ENCODE peak calls at places on chromosome 22, in six cellular contexts. Z, C, D, U, E and A are unnamed samples.

GRCh38 chr22:49583341-49583740 is 244.3 kb downstream of the BRD1 start:
- DNase-seq in D (peak), C (no peak), E (no peak), U (no peak), Z (peak), A (no peak)

GRCh38 chr22:19048531-19048930 is 73.7 kb downstream of the DGCR2 start:
- DNase-seq in E (no peak), Z (no peak), D (no peak), C (no peak), U (no peak), A (no peak)

GRCh38 chr22:37186228-37186996 is 1.6 kb downstream of the C1QTNF6 start:
- DNase-seq in E (peak), C (peak), D (peak), Z (peak), U (peak), A (peak)

GRCh38 chr22:39920134-39920743 is 19.4 kb downstream of the GRAP2 start:
- DNase-seq in C (peak), U (no peak), D (no peak), E (no peak), Z (no peak), A (no peak)

GRCh38 chr22:31825513-31825912 is 71.7 kb downstream of the DEPDC5 start:
- DNase-seq in Z (no peak), D (no peak), E (no peak), U (no peak), C (no peak), A (no peak)

GRCh38 chr22:33807465-33807864 is 112.8 kb downstream of the LARGE1 start:
- DNase-seq in U (no peak), E (no peak), Z (no peak), D (no peak), C (no peak), A (no peak)

GRCh38 chr22:12697441-12697840 is 2830.6 kb upstream of the OR11H1 start:
- DNase-seq in Z (no peak), C (no peak), U (no peak), E (no peak), D (no peak), A (no peak)

GRCh38 chr22:19108807-19109197 is 13.4 kb downstream of the DGCR2 start:
- DNase-seq in D (no peak), C (no peak), U (no peak), Z (no peak), E (no peak), A (no peak)

GRCh38 chr22:37757663-37758062 is 50.1 kb upstream of the GCAT start:
- DNase-seq in E (no peak), U (no peak), Z (no peak), C (no peak), D (no peak), A (no peak)

GRCh38 chr22:26215766-26216165 is 46.5 kb downstream of the SEZ6L start:
- DNase-seq in Z (no peak), D (no peak), C (no peak), E (no peak), U (no peak), A (no peak)

GRCh38 chr22:26213826-26214225 is 44.6 kb downstream of the SEZ6L start:
- DNase-seq in D (no peak), Z (no peak), E (no peak), U (no peak), C (no peak), A (no peak)

GRCh38 chr22:26210390-26210789 is 41.1 kb downstream of the SEZ6L start:
- DNase-seq in D (no peak), C (no peak), Z (no peak), E (no peak), U (no peak), A (no peak)

GRCh38 chr22:26214466-26214865 is 45.2 kb downstream of the SEZ6L start:
- DNase-seq in U (no peak), C (no peak), D (no peak), E (no peak), Z (no peak), A (no peak)
- TF ChIP-seq GABPA in U (no peak), C (no peak), D (no peak), E (no peak), Z (no peak), A (no peak)

DNA sequence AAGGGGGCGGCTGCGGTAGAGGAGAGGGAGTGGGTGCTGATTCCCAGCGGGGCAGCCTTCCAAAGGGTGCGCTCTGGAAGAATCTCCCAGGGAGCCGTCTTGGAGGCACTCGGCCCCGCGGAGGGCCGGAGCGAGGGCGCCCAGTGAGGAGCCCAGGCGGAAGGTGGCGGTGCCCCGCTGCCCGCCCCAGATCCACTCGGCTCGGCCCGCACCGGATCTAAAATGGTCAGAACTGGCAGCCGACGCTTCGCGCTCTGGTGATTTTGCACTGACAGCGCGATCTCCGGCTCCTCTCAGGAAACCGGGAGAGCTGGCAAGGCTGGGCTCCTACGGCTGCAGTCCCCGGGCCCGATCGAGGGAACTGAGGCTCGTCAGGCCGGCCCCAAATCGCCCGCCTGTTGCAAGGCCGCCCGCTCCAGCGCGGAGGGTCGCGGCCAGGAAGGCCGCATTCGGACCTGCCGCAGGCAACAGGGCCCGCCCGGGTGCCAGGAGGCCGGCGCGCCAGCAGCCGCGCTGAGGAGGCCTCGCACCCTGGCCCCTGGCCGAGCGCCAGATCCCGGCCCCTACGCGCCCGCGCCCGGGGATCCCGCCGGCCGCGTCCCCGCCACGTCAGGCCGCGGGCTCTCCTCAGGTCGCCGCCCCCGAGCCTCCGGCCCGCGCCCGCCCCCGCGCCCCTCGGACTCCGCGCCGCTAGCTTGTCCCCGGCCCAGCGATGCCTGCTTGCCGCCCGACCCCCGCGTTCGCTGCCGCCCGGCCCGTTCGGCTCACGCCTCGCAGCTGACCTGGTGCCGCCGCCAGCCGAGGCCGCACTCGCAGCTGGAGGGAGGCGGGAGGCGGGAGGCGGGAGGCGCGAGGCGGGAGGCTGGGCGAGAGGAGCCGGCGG is at the start of gene KLHL22:
- DNase-seq in U (no peak), C (peak), D (peak), E (peak), Z (peak), A (peak)
- TF ChIP-seq POLR2AphosphoS5 in U (no peak), C (peak), D (no peak), E (peak), Z (no peak), A (no peak)

DNA sequence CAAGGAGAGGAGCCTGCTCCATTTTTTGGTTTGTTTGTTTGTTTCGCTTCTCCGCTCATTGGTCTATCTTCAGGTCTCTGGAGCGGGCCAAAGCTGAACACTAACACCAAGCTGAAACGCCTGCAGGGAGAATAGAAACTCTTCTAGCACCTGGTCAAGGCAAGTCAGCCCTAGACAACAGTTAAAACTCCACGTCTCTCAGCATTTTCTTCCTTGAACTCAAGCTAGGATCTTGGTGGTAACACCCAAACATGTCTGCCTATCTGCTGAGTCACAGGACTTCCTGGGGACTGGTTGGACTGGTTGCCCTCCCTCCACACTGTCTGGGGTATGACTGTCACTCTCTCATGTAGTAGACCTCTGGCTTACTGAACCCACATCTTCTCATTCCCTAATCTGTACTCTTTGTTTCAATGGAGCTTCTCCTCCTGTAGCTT is 23.9 kb upstream of the RBFOX2 start:
- DNase-seq in E (no peak), C (peak), D (no peak), U (no peak), Z (no peak), A (no peak)
- TF ChIP-seq GABPA in E (no peak), C (no peak), D (no peak), U (no peak), Z (no peak), A (no peak)

DNA sequence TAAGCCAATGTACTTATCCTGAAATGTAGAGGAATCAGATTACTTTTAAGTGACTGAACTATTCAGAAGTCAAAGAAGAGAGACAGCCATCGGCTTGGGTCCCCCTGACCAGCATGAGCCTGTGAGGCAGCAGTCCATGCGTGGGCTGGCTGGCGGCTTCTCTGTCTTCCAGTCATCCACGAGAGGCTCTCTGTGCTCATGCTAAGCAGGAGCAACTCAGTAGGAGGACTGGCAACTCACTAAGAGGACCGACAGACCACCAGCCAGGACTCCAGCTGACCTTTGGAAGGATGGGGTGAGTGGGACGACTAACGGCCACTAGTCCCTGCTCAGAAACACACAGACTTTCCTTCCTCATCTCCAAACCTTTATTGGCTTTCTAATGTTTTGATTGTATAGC is 43.6 kb downstream of the ARFGAP3 start:
- DNase-seq in Z (peak), C (no peak), U (no peak), D (no peak), E (no peak), A (no peak)
- TF ChIP-seq POLR2AphosphoS5 in Z (no peak), C (no peak), U (no peak), D (no peak), E (no peak), A (no peak)

GRCh38 chr22:17939579-17939978 is 84.8 kb downstream of the MICAL3 start:
- DNase-seq in U (no peak), C (no peak), D (peak), Z (no peak), E (no peak), A (no peak)
- TF ChIP-seq GABPA in U (no peak), C (no peak), D (no peak), Z (no peak), E (no peak), A (no peak)

DNA sequence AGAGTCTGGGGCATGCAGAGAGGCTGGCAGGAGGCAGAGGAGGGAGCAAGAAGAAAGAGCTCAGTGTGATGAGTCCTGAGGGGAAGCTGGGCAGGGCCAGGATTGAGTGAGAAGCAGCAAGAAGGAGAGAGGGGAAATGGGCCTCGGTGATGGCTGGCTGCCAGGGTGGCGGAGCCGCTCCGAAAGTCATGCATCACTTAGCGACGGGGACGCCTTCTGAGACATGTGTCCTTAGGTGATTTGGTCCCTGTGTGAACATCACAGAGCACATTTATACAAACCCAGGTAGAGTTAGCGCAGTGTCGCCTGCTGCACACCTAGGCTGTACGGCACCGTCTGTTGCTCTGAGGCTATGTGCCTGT is 15.1 kb downstream of the TBC1D22A start:
- DNase-seq in E (no peak), U (no peak), D (no peak), Z (no peak), C (no peak), A (no peak)
- TF ChIP-seq POLR2AphosphoS5 in E (no peak), U (peak), D (no peak), Z (no peak), C (no peak), A (no peak)

DNA sequence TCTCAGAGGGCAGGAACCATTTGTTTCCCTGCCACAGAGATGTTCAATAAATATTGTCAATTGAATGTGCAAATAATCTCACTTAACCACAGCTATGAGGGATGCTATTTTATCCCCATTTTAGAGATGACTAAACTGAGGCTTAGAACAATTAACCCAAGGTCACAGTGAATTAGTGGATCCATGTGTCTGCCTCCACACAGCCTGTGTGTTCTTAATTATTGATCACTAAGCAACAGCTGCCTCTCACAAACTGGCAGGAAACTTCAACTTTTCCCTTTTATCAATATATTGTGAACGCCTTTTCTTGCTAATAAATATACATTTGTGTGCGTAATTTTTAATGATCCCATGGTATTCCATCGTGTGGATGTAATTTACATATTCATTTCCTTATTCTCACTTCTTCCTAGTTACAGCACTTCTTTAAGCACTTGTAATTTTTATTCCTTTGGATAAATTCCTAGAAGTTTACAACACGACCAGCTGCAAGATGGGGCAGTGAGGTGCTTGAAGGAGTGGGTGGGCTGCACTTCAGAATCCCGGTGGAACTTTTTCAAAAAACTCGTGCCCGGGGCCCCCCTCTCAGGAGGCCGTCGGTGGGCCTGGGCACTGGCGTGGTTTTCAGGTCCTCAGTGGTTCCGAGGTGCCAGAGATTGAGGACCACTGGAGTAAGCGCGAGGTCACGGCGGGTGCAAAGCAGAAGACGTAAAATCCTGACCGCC is 915 bp upstream of the SREBF2 start:
- DNase-seq in C (no peak), E (no peak), Z (no peak), D (no peak), U (no peak), A (no peak)
- TF ChIP-seq GABPA in C (no peak), E (no peak), Z (no peak), D (no peak), U (no peak), A (no peak)

DNA sequence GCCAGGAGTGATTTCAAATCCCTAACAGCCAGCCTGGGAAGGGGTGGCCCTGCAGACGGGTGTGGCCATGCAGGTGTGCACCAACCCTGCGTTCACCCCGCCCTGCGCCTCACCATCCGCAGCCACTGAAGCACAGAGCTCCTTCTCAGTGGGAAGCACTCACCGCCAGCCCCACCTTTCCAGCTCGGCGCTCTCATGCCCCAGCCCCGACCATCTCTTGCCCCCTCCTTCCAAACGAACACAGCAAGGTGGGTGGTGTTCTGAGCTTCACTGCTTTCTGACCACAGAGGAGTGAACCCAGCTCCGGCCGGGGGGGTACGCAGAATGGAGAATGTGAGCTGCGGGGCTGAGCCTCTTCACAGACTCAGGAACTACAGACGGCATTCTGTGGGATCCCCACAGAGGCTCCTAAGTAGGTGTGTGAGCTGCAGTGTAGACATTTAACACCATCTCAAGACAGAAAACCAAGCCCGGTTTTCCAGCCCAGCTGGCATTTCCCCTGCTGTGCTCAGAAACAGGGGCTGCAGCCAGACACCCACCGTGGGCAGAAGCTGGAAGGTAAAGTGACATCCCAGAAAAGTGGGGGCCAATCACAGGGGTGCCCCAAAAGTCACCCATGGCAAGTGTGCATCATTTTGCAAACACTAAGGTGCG is 88.4 kb upstream of the RTL6 start:
- DNase-seq in U (no peak), D (no peak), Z (no peak), E (no peak), C (no peak), A (no peak)
- TF ChIP-seq POLR2AphosphoS5 in U (no peak), D (no peak), Z (no peak), E (no peak), C (no peak), A (no peak)

DNA sequence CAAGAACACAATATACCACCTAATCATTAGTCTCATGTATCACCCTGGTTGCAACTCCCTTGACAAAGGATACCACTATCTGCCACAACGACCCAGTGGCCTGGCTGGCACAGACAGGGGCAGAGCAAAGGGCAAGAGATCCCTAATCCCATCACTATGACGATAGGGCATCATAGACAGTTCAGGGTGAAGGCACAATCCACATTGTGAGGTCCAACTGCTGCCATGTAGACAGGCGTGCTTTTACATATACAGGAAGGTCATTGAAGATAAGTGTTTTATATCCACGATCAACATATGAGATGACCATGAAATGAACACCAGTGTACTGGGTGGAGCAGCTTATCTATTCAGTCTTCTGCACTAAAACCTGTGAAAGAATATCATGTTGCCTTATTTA is 94.6 kb downstream of the IGLL1 start:
- DNase-seq in Z (no peak), D (no peak), U (no peak), C (no peak), E (no peak), A (no peak)
- TF ChIP-seq GABPA in Z (no peak), D (no peak), U (no peak), C (no peak), E (no peak), A (no peak)